ENCODE peak calls at places on chromosomes 1 and 21, in five cellular contexts. U is ovary, J is breast epithelium, F is omental fat pad, H is AG04449. W is an unnamed sample.

GRCh38 chr1:62318320-62318755 is 896 bp downstream of the KANK4 start:
- DNase-seq in J (no peak), U (no peak), H (no peak), F (no peak), W (no peak)

GRCh38 chr1:19310061-19310460 is 1.9 kb downstream of the AKR7A2 start:
- DNase-seq in U (no peak), J (no peak), H (no peak), F (no peak), W (no peak)

GRCh38 chr1:33176362-33176850 is 5.4 kb downstream of the TRIM62 start:
- DNase-seq in H (no peak), J (peak), U (no peak), F (no peak), W (peak)

GRCh38 chr1:234772345-234773147 is 162.6 kb upstream of the IRF2BP2 start:
- DNase-seq in H (peak), F (peak), J (peak), U (peak), W (peak)

GRCh38 chr1:118335372-118335771 is 150.3 kb upstream of the SPAG17 start:
- DNase-seq in H (peak), J (no peak), U (no peak), F (no peak), W (peak)

GRCh38 chr1:25484096-25484495 is 53.4 kb downstream of the MACO1 start:
- DNase-seq in J (no peak), F (no peak), H (no peak), U (peak), W (no peak)

GRCh38 chr1:206672011-206672688 is 12.6 kb upstream of the MAPKAPK2 start:
- DNase-seq in U (no peak), F (no peak), J (no peak), H (no peak), W (no peak)

GRCh38 chr1:54485417-54485816 is 62.6 kb upstream of the ACOT11 start:
- DNase-seq in F (no peak), J (no peak), H (no peak), U (no peak), W (no peak)

GRCh38 chr1:211583011-211583995 is 4.3 kb upstream of the SLC30A1 start:
- DNase-seq in H (no peak), F (no peak), U (no peak), J (no peak), W (no peak)

GRCh38 chr1:145953861-145954260 is 4.0 kb downstream of the LIX1L start:
- DNase-seq in H (no peak), U (no peak), J (no peak), F (no peak), W (no peak)
- TF ChIP-seq CTCF in H (no peak), U (no peak), J (no peak), F (no peak), W (no peak)

DNA sequence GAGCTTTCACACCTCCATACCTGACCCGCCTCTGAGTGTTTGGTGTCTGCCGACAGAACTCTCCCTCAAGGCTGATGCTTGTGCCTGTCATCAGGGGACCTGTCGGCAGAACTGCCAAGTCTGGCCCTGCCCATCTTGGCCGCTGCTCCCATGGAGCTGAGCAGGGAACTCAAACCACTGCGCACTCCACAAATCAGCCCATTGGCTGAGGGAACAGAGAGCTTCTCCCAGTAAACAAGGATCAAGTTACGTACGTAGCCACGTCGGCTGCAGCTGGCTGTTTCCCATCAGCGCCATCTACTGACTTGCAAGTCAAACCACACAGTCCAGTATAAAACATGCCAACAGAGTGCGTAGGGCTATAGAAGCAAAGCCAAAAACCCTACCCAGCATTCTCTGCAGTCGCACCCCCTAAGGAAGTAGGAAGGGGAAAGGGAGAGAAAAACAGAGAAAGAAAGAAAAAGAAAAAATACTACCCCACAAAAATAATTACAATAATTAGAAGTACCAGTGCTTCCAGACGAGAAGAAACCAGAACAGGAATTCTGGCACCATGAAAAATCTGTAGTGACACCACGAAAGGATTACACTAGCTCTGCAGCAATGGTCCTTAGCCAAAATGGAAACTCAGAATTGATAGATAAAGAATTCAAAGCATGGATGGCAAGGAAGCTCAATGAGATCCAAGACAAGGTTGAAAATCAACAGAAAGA is 13.1 kb downstream of the KRTAP13-1 start:
- DNase-seq in H (no peak), U (no peak), F (no peak), J (peak), W (no peak)
- TF ChIP-seq CTCF in H (peak), U (no peak), F (no peak), J (no peak), W (peak)

GRCh38 chr1:13830616-13831280 is 130.8 kb downstream of the PRDM2 start:
- DNase-seq in F (no peak), J (no peak), U (peak), H (no peak), W (no peak)

GRCh38 chr1:13832100-13832499 is 132.1 kb downstream of the PRDM2 start:
- DNase-seq in U (no peak), J (no peak), F (no peak), H (no peak), W (no peak)

GRCh38 chr1:13828454-13829151 is 128.6 kb downstream of the PRDM2 start:
- DNase-seq in U (peak), J (peak), H (no peak), F (no peak), W (no peak)

GRCh38 chr1:13829152-13829769 is 129.3 kb downstream of the PRDM2 start:
- DNase-seq in U (no peak), F (no peak), J (no peak), H (no peak), W (no peak)

GRCh38 chr1:13830170-13830569 is 130.2 kb downstream of the PRDM2 start:
- DNase-seq in J (no peak), F (no peak), H (no peak), U (peak), W (no peak)
- TF ChIP-seq CTCF in J (no peak), F (no peak), H (no peak), U (no peak), W (no peak)

GRCh38 chr21:18801468-18801867 is 397.9 kb upstream of the TMPRSS15 start:
- DNase-seq in H (no peak), F (no peak), U (no peak), J (no peak), W (no peak)
- TF ChIP-seq CTCF in H (no peak), F (no peak), U (no peak), J (no peak), W (peak)

GRCh38 chr21:33212159-33212851 is 17.4 kb upstream of the IFNAR2 start:
- DNase-seq in H (no peak), F (no peak), J (no peak), U (no peak), W (peak)

GRCh38 chr21:33219300-33219699 is 10.4 kb upstream of the IFNAR2 start:
- DNase-seq in H (no peak), U (no peak), J (no peak), F (no peak), W (no peak)

GRCh38 chr21:33214056-33214455 is 15.7 kb upstream of the IFNAR2 start:
- DNase-seq in J (no peak), H (no peak), U (no peak), F (no peak), W (no peak)

GRCh38 chr21:33219961-33220360 is 9.8 kb upstream of the IFNAR2 start:
- DNase-seq in J (no peak), H (no peak), F (no peak), U (no peak), W (no peak)

GRCh38 chr21:33217168-33217567 is 12.6 kb upstream of the IFNAR2 start:
- DNase-seq in H (no peak), J (no peak), F (no peak), U (no peak), W (no peak)
- TF ChIP-seq CTCF in H (no peak), J (no peak), F (no peak), U (no peak), W (no peak)

GRCh38 chr1:145858937-145859490 is at the start of gene PIAS3:
- DNase-seq in U (peak), J (peak), H (peak), F (peak), W (peak)

GRCh38 chr1:145858238-145858936 is 494 bp downstream of the PIAS3 start:
- DNase-seq in F (no peak), H (no peak), J (peak), U (peak), W (no peak)

GRCh38 chr1:145859491-145860159 is 744 bp upstream of the PIAS3 start:
- DNase-seq in F (peak), J (peak), U (peak), H (no peak), W (peak)

GRCh38 chr1:145857170-145857569 is 1.7 kb downstream of the PIAS3 start:
- DNase-seq in H (no peak), U (no peak), J (no peak), F (no peak), W (no peak)

GRCh38 chr1:145855426-145855948 is 3.4 kb downstream of the PIAS3 start:
- DNase-seq in H (no peak), U (no peak), F (no peak), J (no peak), W (no peak)
- TF ChIP-seq CTCF in H (no peak), U (no peak), F (no peak), J (no peak), W (no peak)

GRCh38 chr21:27425172-27425571 is 458.3 kb upstream of the ADAMTS5 start:
- DNase-seq in H (no peak), J (no peak), F (no peak), U (no peak), W (no peak)
- TF ChIP-seq CTCF in H (no peak), J (no peak), F (no peak), U (no peak), W (peak)

GRCh38 chr1:7561331-7561921 is 209.7 kb upstream of the VAMP3 start:
- DNase-seq in U (no peak), F (no peak), H (no peak), J (no peak), W (no peak)
- TF ChIP-seq CTCF in U (no peak), F (no peak), H (peak), J (no peak), W (peak)

GRCh38 chr1:50333595-50333974 is 89.7 kb downstream of the DMRTA2 start:
- DNase-seq in U (peak), J (no peak), F (no peak), H (no peak), W (no peak)
- TF ChIP-seq CTCF in U (no peak), J (peak), F (no peak), H (peak), W (peak)

GRCh38 chr1:228940931-228941330 is 205.7 kb downstream of the RHOU start:
- DNase-seq in F (no peak), J (no peak), H (no peak), U (no peak), W (no peak)

GRCh38 chr1:228940526-228940925 is 205.2 kb downstream of the RHOU start:
- DNase-seq in H (no peak), F (no peak), J (no peak), U (no peak), W (no peak)

GRCh38 chr1:228943436-228943835 is 208.2 kb downstream of the RHOU start:
- DNase-seq in J (no peak), U (no peak), F (no peak), H (no peak), W (no peak)

GRCh38 chr1:228939881-228940392 is 204.7 kb downstream of the RHOU start:
- DNase-seq in F (no peak), U (no peak), H (no peak), J (no peak), W (no peak)

GRCh38 chr1:228941673-228942072 is 206.4 kb downstream of the RHOU start:
- DNase-seq in J (no peak), U (no peak), H (no peak), F (no peak), W (no peak)
- TF ChIP-seq CTCF in J (no peak), U (no peak), H (no peak), F (no peak), W (no peak)